ENCODE peak calls at places on chromosomes 2 and 18, in eight cellular contexts. X, E, I, K, M, A, D and B are unnamed samples.

GRCh38 chr2:223049356-223049755 is 2.6 kb upstream of the KCNE4 start:
- DNase-seq in M (no peak), X (no peak), I (no peak), D (no peak), A (no peak), E (no peak), K (no peak), B (no peak)

GRCh38 chr2:64622443-64623231 is 31.1 kb downstream of the SERTAD2 start:
- DNase-seq in D (no peak), A (no peak), X (no peak), I (peak; percentile 70), E (no peak), M (peak; percentile 49), K (no peak), B (no peak)

GRCh38 chr18:3481696-3482210 is 31.8 kb downstream of the TGIF1 start:
- DNase-seq in D (no peak), A (peak; percentile 14), M (peak; percentile 61), K (peak; percentile 75), E (peak; percentile 39), X (no peak), I (no peak), B (no peak)

GRCh38 chr2:136013962-136014361 is 28.5 kb upstream of the DARS1 start:
- DNase-seq in A (no peak), X (no peak), M (no peak), D (no peak), E (no peak), K (no peak), I (no peak), B (no peak)

GRCh38 chr18:9362869-9363268 is 28.3 kb downstream of the TWSG1 start:
- DNase-seq in D (no peak), A (no peak), X (no peak), I (no peak), K (peak; percentile 17), E (no peak), M (peak; percentile 34), B (no peak)

GRCh38 chr2:59734743-59735142 is 818.7 kb downstream of the BCL11A start:
- DNase-seq in I (no peak), M (no peak), A (no peak), E (no peak), D (no peak), X (no peak), K (no peak), B (no peak)

GRCh38 chr2:233846387-233847247 is 7.7 kb downstream of the HJURP start:
- DNase-seq in D (no peak), E (no peak), K (no peak), A (no peak), I (peak; percentile 76), M (no peak), X (no peak), B (peak; percentile 44)

GRCh38 chr2:29042581-29043075 is 31.7 kb downstream of the PCARE start:
- DNase-seq in K (no peak), M (no peak), D (no peak), I (no peak), A (peak; percentile 58), E (no peak), X (no peak), B (no peak)

GRCh38 chr2:235343156-235343774 is 150.6 kb upstream of the AGAP1 start:
- DNase-seq in E (no peak), M (no peak), A (no peak), X (no peak), K (no peak), D (no peak), I (no peak), B (no peak)

GRCh38 chr2:136305517-136306192 is 187.7 kb upstream of the CXCR4 start:
- DNase-seq in I (no peak), E (no peak), M (no peak), X (peak; percentile 70), A (peak; percentile 56), D (no peak), K (no peak), B (no peak)

GRCh38 chr2:134443814-134444480 is 190.1 kb downstream of the MGAT5 start:
- DNase-seq in K (no peak), I (no peak), E (no peak), A (no peak), D (no peak), X (no peak), M (no peak), B (no peak)

GRCh38 chr18:73741946-73742345 is 405.7 kb downstream of the FBXO15 start:
- DNase-seq in D (no peak), A (no peak), I (no peak), K (no peak), X (no peak), E (no peak), M (no peak), B (no peak)

GRCh38 chr2:97950329-97951154 is 45.2 kb downstream of the TMEM131 start:
- DNase-seq in D (no peak), X (no peak), K (no peak), A (no peak), E (no peak), I (no peak), M (peak; percentile 71), B (no peak)

GRCh38 chr2:135931776-135932438 is 53.5 kb downstream of the DARS1 start:
- DNase-seq in A (no peak), K (no peak), M (no peak), X (no peak), I (no peak), E (no peak), D (no peak), B (no peak)

GRCh38 chr2:198966269-198966668 is 491.5 kb downstream of the SATB2 start:
- DNase-seq in D (no peak), M (no peak), X (no peak), I (no peak), K (no peak), A (no peak), E (no peak), B (no peak)